ENCODE peak calls at places on chromosomes 2 and 18, in six cellular contexts. W is K562, M is GM12878, Z is A549, N is endothelial cell of umbilical vein, C is HepG2. E is an unnamed sample.

GRCh38 chr2:195395351-195395750 is 261.7 kb upstream of the SLC39A10 start:
- DNase-seq in W (no peak), M (no peak), Z (no peak), N (no peak), C (no peak), E (no peak)

GRCh38 chr2:142803158-142803557 is 74.3 kb upstream of the KYNU start:
- DNase-seq in W (no peak), M (no peak), Z (no peak), N (no peak), C (no peak), E (no peak)

GRCh38 chr2:221322741-221323140 is 249.4 kb downstream of the EPHA4 start:
- DNase-seq in W (no peak), M (no peak), Z (no peak), N (no peak), C (no peak), E (no peak)

GRCh38 chr2:120771556-120772208 is 36.0 kb downstream of the GLI2 start:
- DNase-seq in W (no peak), M (no peak), Z (peak), N (no peak), C (no peak), E (peak)

GRCh38 chr18:12060182-12060870 is 33.3 kb upstream of the ANKRD62 start:
- DNase-seq in W (no peak), M (no peak), Z (no peak), N (no peak), C (no peak), E (no peak)

GRCh38 chr18:79945118-79946042 is 6.1 kb downstream of the SLC66A2 start:
- DNase-seq in W (no peak), M (no peak), Z (no peak), N (no peak), C (no peak), E (no peak)

GRCh38 chr2:148020036-148020357 is 540 bp downstream of the ORC4 start:
- DNase-seq in W (no peak), M (no peak), Z (no peak), N (no peak), C (no peak), E (peak)

GRCh38 chr18:8142131-8142711 is 467.0 kb upstream of the RAB12 start:
- DNase-seq in W (peak), M (no peak), Z (no peak), N (peak), C (no peak), E (no peak)

GRCh38 chr18:60485207-60485606 is 112.6 kb upstream of the MC4R start:
- DNase-seq in W (no peak), M (no peak), Z (no peak), N (no peak), C (no peak), E (no peak)

GRCh38 chr2:30334738-30335426 is 103.5 kb downstream of the LBH start:
- DNase-seq in W (no peak), M (peak), Z (peak), N (no peak), C (no peak), E (no peak)

GRCh38 chr2:110807520-110807919 is 75.1 kb downstream of the ACOXL start:
- DNase-seq in W (no peak), M (no peak), Z (no peak), N (no peak), C (no peak), E (no peak)

GRCh38 chr2:149160701-149161217 is 122.3 kb downstream of the LYPD6B start:
- DNase-seq in W (no peak), M (peak), Z (no peak), N (no peak), C (no peak), E (peak)

GRCh38 chr18:59140287-59140885 is 702 bp downstream of the SEC11C start:
- DNase-seq in W (peak), M (no peak), Z (peak), N (peak), C (peak), E (no peak)

GRCh38 chr2:86283461-86284030 is 53.9 kb downstream of the REEP1 start:
- DNase-seq in W (no peak), M (no peak), Z (no peak), N (no peak), C (no peak), E (no peak)

GRCh38 chr2:234564719-234565118 is 67.8 kb upstream of the ARL4C start:
- DNase-seq in W (no peak), M (no peak), Z (no peak), N (peak), C (no peak), E (no peak)

GRCh38 chr18:59228361-59228760 is 8.4 kb downstream of the GRP start:
- DNase-seq in W (no peak), M (no peak), Z (no peak), N (no peak), C (no peak), E (no peak)

GRCh38 chr2:172196768-172197322 is 94.1 kb upstream of the DLX2 start:
- DNase-seq in W (no peak), M (no peak), Z (no peak), N (no peak), C (no peak), E (peak)

GRCh38 chr2:68363731-68364130 is 1.4 kb upstream of the PLEK start:
- DNase-seq in W (no peak), M (no peak), Z (no peak), N (no peak), C (no peak), E (no peak)

GRCh38 chr2:200306969-200307811 is 697 bp downstream of the SPATS2L start:
- DNase-seq in W (peak), M (no peak), Z (peak), N (peak), C (no peak), E (peak)
- TF ChIP-seq POLR2A in W (no peak), M (peak), Z (peak), N (no peak), C (peak), E (no peak)

GRCh38 chr2:176356251-176356650 is 87.0 kb downstream of the MTX2 start:
- DNase-seq in W (no peak), M (no peak), Z (no peak), N (peak), C (no peak), E (no peak)
- TF ChIP-seq MAX in W (no peak), M (no peak), Z (no peak), N (no peak), C (no peak), E (no peak)

DNA sequence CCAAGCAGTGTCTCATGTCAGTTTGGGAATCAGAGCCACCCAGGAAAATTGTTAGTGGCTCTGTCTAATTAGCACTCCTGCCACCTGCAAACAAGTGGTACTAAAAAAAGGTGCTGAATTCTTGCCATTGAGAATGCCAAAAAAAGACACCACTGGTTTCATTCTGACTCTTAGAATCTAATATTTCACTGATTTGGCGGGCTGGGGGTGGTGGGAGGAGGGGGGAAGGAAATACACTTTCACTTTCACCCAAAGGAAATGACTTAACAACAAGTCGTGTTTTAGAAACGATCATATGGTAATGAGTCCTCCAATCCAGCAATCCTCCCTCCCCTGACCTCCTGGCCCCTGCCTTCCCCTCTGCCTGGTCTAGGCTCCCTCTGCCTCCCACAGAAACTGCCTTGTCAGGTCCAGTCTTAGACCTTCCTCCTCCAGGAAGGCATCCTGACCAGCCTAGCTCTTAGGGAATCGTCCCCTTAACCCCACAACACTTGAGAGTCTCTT is 4.4 kb upstream of the KLHL29 start:
- DNase-seq in W (no peak), M (peak), Z (no peak), N (peak), C (no peak), E (peak)
- TF ChIP-seq MYC in W (no peak), M (no peak), Z (no peak), N (no peak), C (no peak), E (no peak)

GRCh38 chr2:47782557-47783490 is at the start of gene MSH6:
- DNase-seq in W (peak), M (peak), Z (peak), N (peak), C (peak), E (peak)
- TF ChIP-seq POLR2A in W (peak), M (peak), Z (peak), N (peak), C (peak), E (peak)

GRCh38 chr2:201320257-201320656 is 36.9 kb downstream of the FLACC1 start:
- DNase-seq in W (no peak), M (no peak), Z (no peak), N (no peak), C (no peak), E (no peak)
- TF ChIP-seq MAX in W (no peak), M (no peak), Z (no peak), N (no peak), C (no peak), E (no peak)

GRCh38 chr2:137802038-137802437 is 162.2 kb upstream of the HNMT start:
- DNase-seq in W (no peak), M (no peak), Z (no peak), N (no peak), C (no peak), E (peak)
- TF ChIP-seq MYC in W (no peak), M (no peak), Z (no peak), N (no peak), C (no peak), E (no peak)

DNA sequence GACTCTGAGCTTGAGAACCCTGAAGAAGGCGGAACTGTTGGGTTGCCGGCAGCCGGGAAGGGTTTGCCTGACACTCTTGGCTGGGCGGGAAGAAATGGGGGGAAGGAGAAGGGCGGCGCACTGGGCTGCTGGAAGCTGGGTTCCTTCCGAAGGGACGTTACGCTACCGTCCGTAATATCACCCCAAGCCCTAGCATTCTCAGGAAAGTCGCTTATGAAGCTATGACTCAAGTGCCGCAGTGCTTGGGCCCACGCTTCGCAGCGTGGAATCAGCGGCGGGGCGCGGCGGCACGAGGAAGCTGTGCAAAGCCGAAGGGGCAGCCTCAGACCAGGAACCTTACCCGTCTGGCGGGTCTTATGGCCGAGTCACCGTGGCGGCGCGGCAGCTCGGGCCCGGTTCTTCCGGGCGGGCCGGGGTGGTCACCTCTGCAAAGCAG is 50.2 kb upstream of the SIGLEC15 start:
- DNase-seq in W (peak), M (no peak), Z (peak), N (peak), C (no peak), E (no peak)
- TF ChIP-seq POLR2A in W (no peak), M (peak), Z (peak), N (peak), C (no peak), E (no peak)

E was measured in NB4.